ENCODE peak calls at places on chromosome 9, in four cellular contexts. J is GM23338, F is sigmoid colon, H is upper lobe of left lung. Q is an unnamed sample.

GRCh38 chr9:14433841-14434511 is 120.0 kb upstream of the NFIB start:
- DNase-seq in J (peak), F (no peak), H (no peak), Q (no peak)

GRCh38 chr9:31347082-31347617 is 1037.3 kb upstream of the ACO1 start:
- DNase-seq in J (peak), F (no peak), H (no peak), Q (no peak)

GRCh38 chr9:91131433-91131839 is 230.3 kb downstream of the AUH start:
- DNase-seq in J (no peak), F (peak), H (no peak), Q (peak)

GRCh38 chr9:129981180-129981907 is 61.6 kb downstream of the FNBP1 start:
- DNase-seq in J (no peak), F (peak), H (no peak), Q (peak)

GRCh38 chr9:82170079-82170662 is 181.6 kb downstream of the SPATA31D1 start:
- DNase-seq in J (peak), F (no peak), H (no peak), Q (no peak)

GRCh38 chr9:4012446-4012845 is 287.4 kb downstream of the GLIS3 start:
- DNase-seq in J (no peak), F (no peak), H (no peak), Q (no peak)

GRCh38 chr9:5799314-5799713 is 33.6 kb downstream of the ERMP1 start:
- DNase-seq in J (peak), F (no peak), H (no peak), Q (no peak)

GRCh38 chr9:137114613-137115393 is at the start of gene DPP7:
- DNase-seq in J (peak), F (peak), H (peak), Q (peak)

GRCh38 chr9:113886933-113887332 is 10.8 kb downstream of the ZNF618 start:
- DNase-seq in J (no peak), F (no peak), H (no peak), Q (no peak)

GRCh38 chr9:136990233-136990911 is 1.9 kb upstream of the PAXX start:
- DNase-seq in J (no peak), F (no peak), H (no peak), Q (no peak)

GRCh38 chr9:127825319-127826051 is 22.8 kb downstream of the FPGS start:
- DNase-seq in J (peak), F (peak), H (peak), Q (peak)

GRCh38 chr9:123548749-123549545 is 192.9 kb downstream of the CRB2 start:
- DNase-seq in J (no peak), F (no peak), H (no peak), Q (no peak)

GRCh38 chr9:3708751-3709150 is 182.9 kb upstream of the RFX3 start:
- DNase-seq in J (no peak), F (no peak), H (no peak), Q (no peak)

GRCh38 chr9:15311607-15312006 is 4.6 kb upstream of the TTC39B start:
- DNase-seq in J (no peak), F (no peak), H (no peak), Q (no peak)

GRCh38 chr9:131943397-131943796 is 136.3 kb downstream of the MED27 start:
- DNase-seq in J (peak), F (no peak), H (no peak), Q (no peak)

GRCh38 chr9:136773386-136774044 is 9.2 kb upstream of the LCN15 start:
- DNase-seq in J (peak), F (no peak), H (no peak), Q (no peak)

GRCh38 chr9:102778756-102779155 is 216.4 kb upstream of the CYLC2 start:
- DNase-seq in J (no peak), F (no peak), H (no peak), Q (no peak)

GRCh38 chr9:21741151-21741550 is 61.3 kb upstream of the MTAP start:
- DNase-seq in J (no peak), F (no peak), H (no peak), Q (no peak)

GRCh38 chr9:34365282-34365681 is 11.4 kb downstream of the MYORG start:
- DNase-seq in J (no peak), F (no peak), H (no peak), Q (no peak)

GRCh38 chr9:36218411-36218901 is 27.7 kb downstream of the CLTA start:
- DNase-seq in J (no peak), F (no peak), H (no peak), Q (no peak)

GRCh38 chr9:16612627-16613026 is 257.8 kb downstream of the BNC2 start:
- DNase-seq in J (no peak), F (no peak), H (no peak), Q (no peak)

GRCh38 chr9:122118343-122119165 is 25.4 kb upstream of the TTLL11 start:
- DNase-seq in J (no peak), F (no peak), H (no peak), Q (no peak)

GRCh38 chr9:137326436-137327060 is 24.5 kb upstream of the NRARP start:
- DNase-seq in J (no peak), F (no peak), H (no peak), Q (no peak)

GRCh38 chr9:79023134-79023577 is 548.6 kb upstream of the TLE4 start:
- DNase-seq in J (no peak), F (no peak), H (no peak), Q (no peak)

GRCh38 chr9:137619240-137620090 is 660 bp downstream of the EHMT1 start:
- DNase-seq in J (peak), F (peak), H (peak), Q (peak)

GRCh38 chr9:116566677-116567488 is 120.2 kb upstream of the TRIM32 start:
- DNase-seq in J (no peak), F (no peak), H (no peak), Q (no peak)

GRCh38 chr9:121876212-121876611 is 216.9 kb downstream of the TTLL11 start:
- DNase-seq in J (no peak), F (no peak), H (no peak), Q (no peak)

GRCh38 chr9:130824079-130824478 is 11.0 kb upstream of the ABL1 start:
- DNase-seq in J (no peak), F (no peak), H (no peak), Q (no peak)

GRCh38 chr9:13817754-13818278 is 496.1 kb downstream of the NFIB start:
- DNase-seq in J (no peak), F (no peak), H (no peak), Q (no peak)

GRCh38 chr9:127567898-127568617 is 44.0 kb upstream of the STXBP1 start:
- DNase-seq in J (peak), F (no peak), H (peak), Q (peak)

GRCh38 chr9:108565651-108566378 is 290.0 kb downstream of the ACTL7B start:
- DNase-seq in J (peak), F (peak), H (no peak), Q (peak)
- TF ChIP-seq POLR2AphosphoS5 in J (no peak), F (no peak), H (peak), Q (no peak)

DNA sequence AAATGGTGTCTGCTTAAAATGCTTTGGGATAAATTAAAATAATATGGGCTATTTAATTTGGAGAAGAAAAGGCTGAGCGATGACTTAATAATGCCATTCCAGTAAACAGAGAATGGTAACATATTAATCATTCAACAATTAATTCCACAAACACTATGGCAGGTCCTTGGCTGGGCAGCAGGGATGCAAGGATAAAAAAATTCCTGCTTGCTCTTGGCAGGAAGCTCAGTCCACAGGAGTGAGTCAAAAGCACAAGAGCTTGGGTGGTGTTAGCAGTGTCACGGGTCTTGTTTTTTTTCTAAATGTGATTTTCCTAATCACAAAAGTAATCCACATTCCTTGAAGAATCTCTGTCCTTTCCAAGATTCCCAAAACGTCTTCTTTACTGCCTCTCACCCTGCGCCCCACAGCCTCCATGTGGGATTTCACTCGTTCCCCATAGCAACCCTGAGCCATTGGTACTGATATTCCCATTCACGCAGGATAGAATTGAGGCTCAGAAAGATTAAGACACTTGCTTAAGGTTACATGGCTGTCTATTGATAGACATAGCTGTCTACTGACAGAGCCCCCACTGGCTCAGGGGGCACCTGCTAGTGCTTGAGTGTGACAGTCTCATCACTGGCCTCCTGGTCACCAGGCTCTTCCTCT is 222.3 kb downstream of the MAPKAP1 start:
- DNase-seq in J (no peak), F (peak), H (no peak), Q (no peak)
- TF ChIP-seq POLR2AphosphoS5 in J (no peak), F (peak), H (no peak), Q (peak)

GRCh38 chr9:133148351-133149129 is 15.2 kb downstream of the GBGT1 start:
- DNase-seq in J (peak), F (peak), H (peak), Q (peak)

GRCh38 chr9:133151601-133152525 is 11.9 kb downstream of the GBGT1 start:
- DNase-seq in J (no peak), F (no peak), H (no peak), Q (no peak)

GRCh38 chr9:133151041-133151440 is 12.7 kb downstream of the GBGT1 start:
- DNase-seq in J (no peak), F (no peak), H (no peak), Q (no peak)

GRCh38 chr9:133147412-133148271 is 16.1 kb downstream of the GBGT1 start:
- DNase-seq in J (peak), F (peak), H (peak), Q (peak)

DNA sequence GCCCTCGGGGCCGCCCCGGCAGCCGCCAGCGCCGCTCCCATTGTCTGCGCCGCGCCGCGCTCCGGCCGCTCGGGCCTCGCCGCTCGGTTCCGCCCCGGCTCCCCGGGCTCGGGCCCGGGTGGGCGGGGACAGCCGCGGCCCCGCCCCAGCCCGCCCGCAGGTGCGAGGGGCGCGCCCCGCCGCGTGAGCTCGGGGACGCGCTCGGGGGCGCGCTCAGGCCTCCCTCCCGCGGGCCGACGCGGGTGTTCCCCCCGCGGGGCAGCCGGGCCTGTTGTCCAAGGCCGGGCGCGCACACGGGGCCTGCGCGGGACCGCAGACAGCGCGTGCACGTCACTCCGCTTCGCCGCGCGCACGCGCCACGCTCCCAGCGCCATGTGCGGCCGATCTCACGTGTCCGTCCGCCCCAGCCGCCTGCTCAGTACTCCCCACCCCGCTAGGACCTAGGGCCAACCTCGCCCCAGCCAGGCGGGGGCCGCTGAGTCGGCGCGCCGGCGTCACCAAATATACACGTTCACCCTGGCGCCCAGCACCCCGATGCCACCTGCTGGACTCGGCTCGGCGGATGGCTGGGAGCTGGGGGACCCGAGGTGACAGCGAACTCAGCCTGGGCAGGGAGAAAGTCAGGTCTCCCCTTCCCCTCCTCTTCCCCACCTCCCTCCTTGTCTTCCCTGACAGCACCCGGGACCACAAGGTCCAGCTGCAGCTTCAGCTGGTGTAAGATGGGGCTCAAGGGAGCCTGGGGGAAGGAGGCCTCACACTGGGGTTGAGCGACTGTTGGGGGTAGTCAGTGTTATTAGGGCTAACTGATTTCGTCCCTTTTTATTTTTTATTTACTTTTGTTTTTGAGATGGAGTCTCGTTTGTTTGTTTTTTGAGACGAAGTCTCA is 14.3 kb downstream of the GBGT1 start:
- DNase-seq in J (peak), F (peak), H (peak), Q (peak)
- TF ChIP-seq POLR2AphosphoS5 in J (peak), F (peak), H (peak), Q (peak)

GRCh38 chr9:109245300-109245897 is 75.5 kb downstream of the EPB41L4B start:
- DNase-seq in J (no peak), F (no peak), H (no peak), Q (no peak)
- TF ChIP-seq POLR2AphosphoS5 in J (no peak), F (no peak), H (no peak), Q (no peak)